ENCODE peak calls at places on chromosomes 7 and 10, in seven cellular contexts. B is stimulated activated effector memory CD8-positive, alpha-beta T cell treated with anti-CD3 and anti-CD28 coated beads, Interleukin-12 subunit alpha, Interleukin-12 subunit beta, amount 100 ng/mL, for 72 hours; V is HCT116; N is activated naive CD8-positive, alpha-beta T cell treated with anti-CD3 and anti-CD28 coated beads, Interleukin-2, amount 50 U/mL, for 24 hours; S is stimulated activated naive B cell treated with anti-CD40 and anti-IgM and Interleukin-4, amounts not matched to agents 10 μg/mL and 1 μg/mL and 100 μg/mL, for 72 hours; Z is T-cell; E is mucosa of descending colon. J is an unnamed sample.
A peak's percentile ranks its signal among the peaks of the same experiment; 100 is the strongest.

GRCh38 chr10:63414481-63415260 is 51.1 kb downstream of the JMJD1C start:
- ATAC-seq in Z (no peak), V (no peak), E (no peak), S (no peak), B (no peak), N (no peak), J (no peak)

GRCh38 chr7:140726304-140726703 is 29.8 kb downstream of the NDUFB2 start:
- ATAC-seq in N (no peak), Z (no peak), E (no peak), V (peak; percentile 58), B (no peak), S (no peak), J (no peak)

GRCh38 chr10:13803566-13804554 is 217.1 kb downstream of the PRPF18 start:
- ATAC-seq in Z (no peak), E (no peak), S (no peak), V (no peak), N (no peak), B (no peak), J (no peak)

GRCh38 chr7:136964347-136964746 is 95.9 kb downstream of the CHRM2 start:
- ATAC-seq in Z (no peak), V (no peak), S (no peak), E (no peak), N (no peak), B (no peak), J (no peak)

GRCh38 chr7:131602304-131602993 is 46.0 kb upstream of the PODXL start:
- ATAC-seq in Z (no peak), V (no peak), N (no peak), E (no peak), S (no peak), B (no peak), J (no peak)

GRCh38 chr7:77823787-77824186 is 25.2 kb downstream of the PHTF2 start:
- ATAC-seq in N (no peak), Z (no peak), B (no peak), V (no peak), S (peak; percentile 46), E (no peak), J (no peak)

GRCh38 chr7:142876991-142877910 is 8.3 kb downstream of the TRPV6 start:
- ATAC-seq in N (no peak), S (no peak), V (no peak), Z (no peak), B (peak; percentile 9), E (no peak), J (no peak)

GRCh38 chr10:130986828-130987227 is 324.7 kb downstream of the TCERG1L start:
- ATAC-seq in N (no peak), Z (no peak), E (no peak), V (no peak), B (no peak), S (no peak), J (no peak)

GRCh38 chr10:62199584-62199983 is 69.1 kb downstream of the RTKN2 start:
- ATAC-seq in N (peak; percentile 88), B (peak; percentile 96), Z (peak; percentile 80), E (no peak), V (no peak), S (peak; percentile 55), J (no peak)

GRCh38 chr10:123301077-123301875 is 147.1 kb downstream of the BUB3 start:
- ATAC-seq in S (no peak), E (no peak), B (no peak), Z (no peak), N (no peak), V (peak; percentile 62), J (no peak)

GRCh38 chr7:131745645-131746248 is 189.3 kb upstream of the PODXL start:
- ATAC-seq in V (peak; percentile 53), E (no peak), N (no peak), S (no peak), B (no peak), Z (no peak), J (no peak)

GRCh38 chr7:33762903-33763295 is 142.4 kb upstream of the BMPER start:
- ATAC-seq in V (no peak), Z (no peak), B (no peak), N (no peak), E (no peak), S (no peak), J (no peak)

GRCh38 chr10:122658356-122659049 is 41.1 kb downstream of the C10orf120 start:
- ATAC-seq in N (no peak), B (no peak), V (no peak), E (no peak), Z (no peak), S (no peak), J (peak; percentile 49)

GRCh38 chr10:116989439-116989838 is 15.5 kb downstream of the SHTN1 start:
- ATAC-seq in Z (no peak), B (no peak), V (no peak), S (no peak), E (no peak), N (no peak), J (no peak)

GRCh38 chr7:72622532-72622931 is 205.5 kb downstream of the TYW1B start:
- ATAC-seq in Z (no peak), E (no peak), B (no peak), V (no peak), N (no peak), S (no peak), J (no peak)

GRCh38 chr7:47581442-47581820 is 480 bp downstream of the TNS3 start:
- ATAC-seq in E (peak; percentile 68), Z (no peak), N (no peak), S (peak; percentile 29), V (peak; percentile 45), B (no peak), J (no peak)

GRCh38 chr7:30237271-30237695 is 47.1 kb upstream of the ZNRF2 start:
- ATAC-seq in B (peak; percentile 42), V (no peak), Z (no peak), N (no peak), S (peak; percentile 12), E (peak; percentile 37), J (peak; percentile 73)

GRCh38 chr10:71594934-71595571 is 124.5 kb downstream of the C10orf105 start:
- ATAC-seq in V (no peak), S (no peak), B (no peak), N (no peak), E (no peak), Z (no peak), J (no peak)

GRCh38 chr10:67785098-67785497 is 52.9 kb downstream of the DNAJC12 start:
- ATAC-seq in V (no peak), B (peak; percentile 88), E (peak; percentile 41), S (no peak), N (peak; percentile 52), Z (peak; percentile 81), J (no peak)

GRCh38 chr7:42240416-42240815 is 3.4 kb upstream of the GLI3 start:
- ATAC-seq in B (no peak), V (no peak), N (no peak), E (no peak), S (no peak), Z (no peak), J (no peak)

GRCh38 chr7:28093617-28094232 is 86.9 kb downstream of the JAZF1 start:
- ATAC-seq in S (peak; percentile 43), V (peak; percentile 92), B (peak; percentile 56), N (no peak), E (peak; percentile 40), Z (no peak), J (no peak)

GRCh38 chr7:142798451-142799438 is 28.0 kb downstream of the PRSS2 start:
- ATAC-seq in Z (peak; percentile 25), S (no peak), B (peak; percentile 33), N (peak; percentile 27), E (peak; percentile 7), V (no peak), J (no peak)

GRCh38 chr10:52688906-52689305 is 83.7 kb downstream of the MBL2 start:
- ATAC-seq in V (peak; percentile 30), Z (no peak), N (no peak), B (no peak), E (peak; percentile 31), S (no peak), J (no peak)

GRCh38 chr7:36710186-36710813 is 14.0 kb downstream of the AOAH start:
- ATAC-seq in S (no peak), E (peak; percentile 44), V (no peak), B (no peak), Z (no peak), N (no peak), J (no peak)

GRCh38 chr10:65778753-65779152 is 1147.1 kb upstream of the LRRTM3 start:
- ATAC-seq in N (no peak), S (no peak), V (no peak), E (no peak), Z (no peak), B (no peak), J (no peak)

J was measured in esophagus mucosa.